ENCODE peak calls at places on chromosomes 4 and X, in four cellular contexts. One of them, this sample, is unnamed.

GRCh38 chr4:141107927-141108326 is 25.3 kb downstream of the RNF150 start:
- DNase-seq in stimulated activated CD4-positive, alpha-beta T cell treated with anti-CD3 and anti-CD28 coated beads, TNF-alpha, amount 100 ng/mL, for 24 hours: no peak
- DNase-seq in heart left ventricle: no peak
- DNase-seq in activated T-helper 1 cell treated with Interleukin-2 at 50 U/mL for 16 hours: no peak
- DNase-seq in this sample: no peak

GRCh38 chr4:98516441-98517323 is 141.7 kb downstream of the TSPAN5 start:
- DNase-seq in stimulated activated CD4-positive, alpha-beta T cell treated with anti-CD3 and anti-CD28 coated beads, TNF-alpha, amount 100 ng/mL, for 24 hours: no peak
- DNase-seq in activated T-helper 1 cell treated with Interleukin-2 at 50 U/mL for 16 hours: no peak
- DNase-seq in heart left ventricle: no peak
- DNase-seq in this sample: no peak

GRCh38 chrX:8192276-8192675 is 21.2 kb upstream of the VCX2 start:
- DNase-seq in activated T-helper 1 cell treated with Interleukin-2 at 50 U/mL for 16 hours: no peak
- DNase-seq in stimulated activated CD4-positive, alpha-beta T cell treated with anti-CD3 and anti-CD28 coated beads, TNF-alpha, amount 100 ng/mL, for 24 hours: no peak
- DNase-seq in heart left ventricle: no peak
- DNase-seq in this sample: no peak

GRCh38 chr4:159267023-159267939 is 164.4 kb downstream of the RAPGEF2 start:
- DNase-seq in activated T-helper 1 cell treated with Interleukin-2 at 50 U/mL for 16 hours: no peak
- DNase-seq in heart left ventricle: no peak
- DNase-seq in stimulated activated CD4-positive, alpha-beta T cell treated with anti-CD3 and anti-CD28 coated beads, TNF-alpha, amount 100 ng/mL, for 24 hours: no peak
- DNase-seq in this sample: no peak

GRCh38 chr4:3613980-3614730 is 81.9 kb upstream of the LRPAP1 start:
- DNase-seq in heart left ventricle: no peak
- DNase-seq in activated T-helper 1 cell treated with Interleukin-2 at 50 U/mL for 16 hours: no peak
- DNase-seq in stimulated activated CD4-positive, alpha-beta T cell treated with anti-CD3 and anti-CD28 coated beads, TNF-alpha, amount 100 ng/mL, for 24 hours: no peak
- DNase-seq in this sample: no peak

GRCh38 chr4:152634110-152634760 is 45.6 kb downstream of the TMEM154 start:
- DNase-seq in heart left ventricle: no peak
- DNase-seq in stimulated activated CD4-positive, alpha-beta T cell treated with anti-CD3 and anti-CD28 coated beads, TNF-alpha, amount 100 ng/mL, for 24 hours: no peak
- DNase-seq in activated T-helper 1 cell treated with Interleukin-2 at 50 U/mL for 16 hours: no peak
- DNase-seq in this sample: no peak

GRCh38 chrX:44415639-44416386 is 72.3 kb upstream of the EFHC2 start:
- DNase-seq in stimulated activated CD4-positive, alpha-beta T cell treated with anti-CD3 and anti-CD28 coated beads, TNF-alpha, amount 100 ng/mL, for 24 hours: no peak
- DNase-seq in activated T-helper 1 cell treated with Interleukin-2 at 50 U/mL for 16 hours: no peak
- DNase-seq in heart left ventricle: no peak
- DNase-seq in this sample: no peak

GRCh38 chr4:2163311-2163821 is 78.6 kb downstream of the HAUS3 start:
- DNase-seq in activated T-helper 1 cell treated with Interleukin-2 at 50 U/mL for 16 hours: no peak
- DNase-seq in stimulated activated CD4-positive, alpha-beta T cell treated with anti-CD3 and anti-CD28 coated beads, TNF-alpha, amount 100 ng/mL, for 24 hours: no peak
- DNase-seq in heart left ventricle: no peak
- DNase-seq in this sample: no peak

GRCh38 chr4:156677136-156677535 is 294.5 kb downstream of the PDGFC start:
- DNase-seq in heart left ventricle: no peak
- DNase-seq in activated T-helper 1 cell treated with Interleukin-2 at 50 U/mL for 16 hours: no peak
- DNase-seq in stimulated activated CD4-positive, alpha-beta T cell treated with anti-CD3 and anti-CD28 coated beads, TNF-alpha, amount 100 ng/mL, for 24 hours: no peak
- DNase-seq in this sample: no peak

GRCh38 chrX:45715787-45716186 is 515.1 kb upstream of the DIPK2B start:
- DNase-seq in stimulated activated CD4-positive, alpha-beta T cell treated with anti-CD3 and anti-CD28 coated beads, TNF-alpha, amount 100 ng/mL, for 24 hours: no peak
- DNase-seq in heart left ventricle: no peak
- DNase-seq in activated T-helper 1 cell treated with Interleukin-2 at 50 U/mL for 16 hours: no peak
- DNase-seq in this sample: no peak

This sample was measured in ascending aorta.